ENCODE peak calls at places on chromosomes 6 and 20, in six cellular contexts. One of them, this sample, is unnamed.

GRCh38 chr6:166453651-166454050 is 70.9 kb upstream of the MPC1 start:
- DNase-seq in transverse colon: no peak
- DNase-seq in heart left ventricle: no peak
- DNase-seq in HepG2: no peak
- DNase-seq in right cardiac atrium: no peak
- DNase-seq in CD8-positive, alpha-beta T cell: no peak
- DNase-seq in this sample: no peak

GRCh38 chr6:134021396-134022122 is 30.9 kb downstream of the SLC2A12 start:
- DNase-seq in CD8-positive, alpha-beta T cell: no peak
- DNase-seq in transverse colon: no peak
- DNase-seq in heart left ventricle: no peak
- DNase-seq in right cardiac atrium: no peak
- DNase-seq in HepG2: no peak
- DNase-seq in this sample: no peak

GRCh38 chr20:60206259-60206658 is 248.0 kb downstream of the CDH26 start:
- DNase-seq in CD8-positive, alpha-beta T cell: no peak
- DNase-seq in heart left ventricle: no peak
- DNase-seq in transverse colon: no peak
- DNase-seq in right cardiac atrium: no peak
- DNase-seq in HepG2: peak
- DNase-seq in this sample: no peak

GRCh38 chr20:658731-659291 is 5.8 kb upstream of the SRXN1 start:
- DNase-seq in transverse colon: no peak
- DNase-seq in HepG2: no peak
- DNase-seq in heart left ventricle: no peak
- DNase-seq in CD8-positive, alpha-beta T cell: no peak
- DNase-seq in right cardiac atrium: no peak
- DNase-seq in this sample: no peak

GRCh38 chr20:57263767-57264150 is 2.7 kb downstream of the BMP7 start:
- DNase-seq in HepG2: no peak
- DNase-seq in transverse colon: no peak
- DNase-seq in right cardiac atrium: no peak
- DNase-seq in CD8-positive, alpha-beta T cell: no peak
- DNase-seq in heart left ventricle: no peak
- DNase-seq in this sample: no peak

GRCh38 chr20:33684533-33685327 is 1.5 kb downstream of the E2F1 start:
- DNase-seq in HepG2: no peak
- DNase-seq in transverse colon: no peak
- DNase-seq in CD8-positive, alpha-beta T cell: no peak
- DNase-seq in right cardiac atrium: peak
- DNase-seq in heart left ventricle: no peak
- DNase-seq in this sample: no peak

GRCh38 chr6:129607581-129608186 is 102.3 kb downstream of the ARHGAP18 start:
- DNase-seq in HepG2: no peak
- DNase-seq in right cardiac atrium: no peak
- DNase-seq in heart left ventricle: no peak
- DNase-seq in transverse colon: no peak
- DNase-seq in CD8-positive, alpha-beta T cell: no peak
- DNase-seq in this sample: no peak

GRCh38 chr6:63904844-63905243 is 269.2 kb downstream of the PHF3 start:
- DNase-seq in HepG2: no peak
- DNase-seq in CD8-positive, alpha-beta T cell: no peak
- DNase-seq in right cardiac atrium: no peak
- DNase-seq in transverse colon: no peak
- DNase-seq in heart left ventricle: no peak
- DNase-seq in this sample: no peak

GRCh38 chr6:69835414-69836179 is 30.8 kb upstream of the COL19A1 start:
- DNase-seq in heart left ventricle: no peak
- DNase-seq in HepG2: peak
- DNase-seq in transverse colon: no peak
- DNase-seq in right cardiac atrium: no peak
- DNase-seq in CD8-positive, alpha-beta T cell: no peak
- DNase-seq in this sample: no peak

GRCh38 chr20:62433655-62434054 is 6.3 kb upstream of the RBBP8NL start:
- DNase-seq in heart left ventricle: no peak
- DNase-seq in CD8-positive, alpha-beta T cell: no peak
- DNase-seq in transverse colon: peak
- DNase-seq in right cardiac atrium: peak
- DNase-seq in HepG2: no peak
- DNase-seq in this sample: no peak

GRCh38 chr6:138031850-138032249 is 75.4 kb downstream of the PERP start:
- DNase-seq in transverse colon: no peak
- DNase-seq in CD8-positive, alpha-beta T cell: no peak
- DNase-seq in right cardiac atrium: no peak
- DNase-seq in HepG2: no peak
- DNase-seq in heart left ventricle: no peak
- DNase-seq in this sample: no peak

GRCh38 chr6:98894810-98895209 is 52.9 kb downstream of the FBXL4 start:
- DNase-seq in right cardiac atrium: no peak
- DNase-seq in HepG2: no peak
- DNase-seq in CD8-positive, alpha-beta T cell: no peak
- DNase-seq in heart left ventricle: no peak
- DNase-seq in transverse colon: no peak
- DNase-seq in this sample: no peak

DNA sequence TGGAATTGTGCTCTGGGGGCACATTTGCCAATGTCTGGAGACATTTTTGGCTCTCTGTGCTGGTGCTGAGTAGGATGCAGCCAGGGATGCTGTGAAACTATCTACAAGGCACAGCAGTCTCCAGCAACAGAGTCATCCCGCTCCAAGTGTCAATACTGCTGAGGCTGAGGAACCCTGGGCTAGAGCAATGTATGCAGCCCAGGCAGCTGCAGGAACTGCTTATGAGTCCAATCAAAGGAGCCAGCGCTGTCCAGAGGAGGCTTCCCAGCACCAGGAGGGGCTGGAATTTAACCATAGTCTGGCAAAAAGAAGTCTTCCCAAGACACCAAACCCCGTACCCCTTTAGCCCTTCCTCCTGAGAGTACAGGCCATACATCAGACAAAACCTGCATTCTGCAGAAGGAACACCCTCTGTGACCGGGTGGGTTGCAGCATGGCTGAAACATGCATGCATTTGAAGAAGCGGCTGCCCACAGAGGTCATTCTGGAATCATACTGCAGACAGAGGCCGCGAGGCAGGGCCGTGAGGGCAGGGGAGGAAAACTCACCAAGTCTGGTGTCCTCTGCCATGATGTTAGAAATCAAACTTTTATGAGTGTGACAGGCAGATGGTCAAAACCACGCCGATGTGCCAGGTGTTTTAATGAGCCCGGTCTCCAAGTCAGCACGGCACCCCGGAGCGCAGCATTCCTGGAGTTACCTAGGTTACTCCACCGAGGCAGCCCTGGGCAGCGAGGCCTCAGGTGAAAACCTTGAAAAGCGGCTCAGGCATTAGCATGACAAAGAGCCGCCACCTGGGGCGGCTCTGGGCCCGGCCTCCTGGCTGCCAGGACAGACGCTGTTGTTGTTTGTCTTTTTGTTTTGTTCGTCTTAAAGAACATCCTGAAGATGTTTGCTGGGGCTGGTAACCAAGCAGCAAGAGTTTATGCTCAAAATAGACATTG is 255.4 kb downstream of the ERMARD start:
- DNase-seq in right cardiac atrium: no peak
- DNase-seq in transverse colon: no peak
- DNase-seq in heart left ventricle: peak
- DNase-seq in HepG2: no peak
- DNase-seq in CD8-positive, alpha-beta T cell: no peak
- DNase-seq in this sample: no peak
- H3K4me3 ChIP-seq in right cardiac atrium: no peak
- H3K4me3 ChIP-seq in transverse colon: no peak
- H3K4me3 ChIP-seq in heart left ventricle: no peak
- H3K4me3 ChIP-seq in HepG2: no peak
- H3K4me3 ChIP-seq in CD8-positive, alpha-beta T cell: no peak
- H3K4me3 ChIP-seq in this sample: no peak

DNA sequence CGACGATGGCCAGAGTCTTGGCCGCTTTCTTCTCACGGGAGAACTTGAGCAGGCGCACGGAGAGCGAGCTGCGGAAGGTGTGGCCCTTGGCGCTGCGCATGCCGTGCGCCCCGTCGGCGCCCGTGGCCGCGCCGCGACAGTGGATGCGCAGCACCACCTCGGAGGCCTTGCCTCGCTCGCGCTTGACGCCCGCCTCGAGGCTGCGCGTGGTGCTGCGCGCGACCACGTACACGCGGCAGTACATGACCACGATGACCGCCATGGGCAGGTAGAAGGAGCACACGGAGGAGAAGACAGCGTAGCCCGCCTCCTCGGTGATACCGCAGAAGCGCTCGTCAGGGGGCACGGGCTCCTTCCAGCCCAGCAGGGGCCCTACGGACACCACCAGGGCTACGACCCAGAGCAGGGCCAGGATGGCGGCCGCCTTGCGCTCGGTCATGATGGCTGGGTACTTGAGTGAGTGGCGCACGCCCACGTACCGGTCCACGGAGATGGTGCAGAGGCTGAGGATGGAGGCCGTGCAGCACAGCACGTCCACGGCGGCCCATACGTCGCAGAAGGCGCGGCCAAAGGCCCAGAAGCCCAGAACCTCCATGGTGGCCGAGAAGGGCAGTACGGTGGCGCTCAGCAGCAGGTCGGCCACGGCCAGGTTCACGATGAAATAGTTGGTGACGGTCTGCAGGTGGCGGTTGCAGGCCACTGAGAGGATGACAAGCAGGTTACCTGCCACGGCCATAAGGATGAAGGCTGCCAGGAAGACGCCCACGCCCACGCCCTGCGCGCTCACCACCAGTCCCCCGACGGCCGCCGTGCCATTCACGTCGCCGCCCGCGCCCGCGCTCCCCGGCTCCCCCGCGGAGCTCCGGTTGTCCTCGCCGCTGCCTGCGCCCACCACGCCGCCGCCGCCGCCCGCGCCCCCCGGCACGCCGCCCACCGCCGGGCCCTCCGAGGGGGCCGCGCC is 232.8 kb upstream of the RNF24 start:
- DNase-seq in heart left ventricle: peak
- DNase-seq in right cardiac atrium: no peak
- DNase-seq in transverse colon: no peak
- DNase-seq in CD8-positive, alpha-beta T cell: no peak
- DNase-seq in HepG2: no peak
- DNase-seq in this sample: no peak
- H3K4me3 ChIP-seq in heart left ventricle: no peak
- H3K4me3 ChIP-seq in right cardiac atrium: peak
- H3K4me3 ChIP-seq in transverse colon: no peak
- H3K4me3 ChIP-seq in CD8-positive, alpha-beta T cell: no peak
- H3K4me3 ChIP-seq in HepG2: no peak
- H3K4me3 ChIP-seq in this sample: peak

GRCh38 chr6:7154341-7155139 is 46.8 kb downstream of the RREB1 start:
- DNase-seq in HepG2: no peak
- DNase-seq in transverse colon: no peak
- DNase-seq in CD8-positive, alpha-beta T cell: no peak
- DNase-seq in right cardiac atrium: no peak
- DNase-seq in heart left ventricle: no peak
- DNase-seq in this sample: no peak

GRCh38 chr6:7157752-7158616 is 50.2 kb downstream of the RREB1 start:
- DNase-seq in heart left ventricle: no peak
- DNase-seq in CD8-positive, alpha-beta T cell: no peak
- DNase-seq in HepG2: no peak
- DNase-seq in transverse colon: no peak
- DNase-seq in right cardiac atrium: no peak
- DNase-seq in this sample: no peak

GRCh38 chr6:7156666-7157278 is 49.0 kb downstream of the RREB1 start:
- DNase-seq in heart left ventricle: no peak
- DNase-seq in HepG2: no peak
- DNase-seq in right cardiac atrium: no peak
- DNase-seq in transverse colon: no peak
- DNase-seq in CD8-positive, alpha-beta T cell: no peak
- DNase-seq in this sample: peak

GRCh38 chr6:7153807-7154206 is 46.0 kb downstream of the RREB1 start:
- DNase-seq in transverse colon: no peak
- DNase-seq in HepG2: no peak
- DNase-seq in CD8-positive, alpha-beta T cell: no peak
- DNase-seq in right cardiac atrium: no peak
- DNase-seq in heart left ventricle: no peak
- DNase-seq in this sample: no peak

DNA sequence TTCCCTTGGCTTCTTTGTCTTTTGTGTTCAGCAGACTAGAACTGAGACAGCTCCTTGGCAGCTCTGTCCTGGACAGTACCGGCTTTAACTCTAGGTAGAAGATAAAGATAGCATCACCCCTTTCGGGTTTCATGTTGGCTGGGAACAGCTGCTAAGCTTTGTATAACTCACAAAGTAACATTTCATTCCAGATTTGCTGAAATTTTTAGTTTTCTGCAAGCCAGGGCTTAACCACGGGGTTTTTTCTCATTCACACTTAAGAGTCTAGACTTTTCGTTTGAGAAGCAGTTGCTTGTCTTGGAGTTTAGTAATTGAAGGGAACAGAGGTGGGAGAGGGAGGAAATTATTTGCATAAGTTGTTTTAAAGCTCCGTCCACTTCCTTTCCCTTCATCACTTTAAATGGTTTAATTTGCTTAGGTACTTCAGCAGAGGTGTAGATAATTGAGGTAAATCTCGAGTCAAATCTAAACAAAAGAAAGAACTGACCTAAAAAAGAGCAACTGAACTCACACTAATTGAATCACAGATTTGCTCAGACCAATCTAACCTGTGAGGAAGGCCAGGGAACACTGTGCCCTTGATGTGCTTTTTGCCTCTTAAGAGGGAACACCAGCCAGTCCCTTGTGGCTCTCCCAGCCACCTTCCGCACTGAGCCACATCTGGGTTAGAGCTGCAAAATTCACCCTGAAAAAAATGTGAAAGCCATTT is 48.3 kb downstream of the RREB1 start:
- DNase-seq in right cardiac atrium: no peak
- DNase-seq in heart left ventricle: no peak
- DNase-seq in HepG2: no peak
- DNase-seq in CD8-positive, alpha-beta T cell: no peak
- DNase-seq in transverse colon: no peak
- DNase-seq in this sample: no peak
- H3K4me3 ChIP-seq in right cardiac atrium: no peak
- H3K4me3 ChIP-seq in heart left ventricle: no peak
- H3K4me3 ChIP-seq in HepG2: no peak
- H3K4me3 ChIP-seq in CD8-positive, alpha-beta T cell: no peak
- H3K4me3 ChIP-seq in transverse colon: no peak
- H3K4me3 ChIP-seq in this sample: no peak

GRCh38 chr20:9594284-9594875 is 80.0 kb downstream of the LAMP5 start:
- DNase-seq in CD8-positive, alpha-beta T cell: no peak
- DNase-seq in right cardiac atrium: no peak
- DNase-seq in HepG2: peak
- DNase-seq in heart left ventricle: no peak
- DNase-seq in transverse colon: no peak
- DNase-seq in this sample: no peak

GRCh38 chr20:9591080-9591479 is 76.7 kb downstream of the LAMP5 start:
- DNase-seq in HepG2: no peak
- DNase-seq in right cardiac atrium: no peak
- DNase-seq in CD8-positive, alpha-beta T cell: no peak
- DNase-seq in heart left ventricle: no peak
- DNase-seq in transverse colon: no peak
- DNase-seq in this sample: no peak

GRCh38 chr20:9592419-9592818 is 78.0 kb downstream of the LAMP5 start:
- DNase-seq in heart left ventricle: no peak
- DNase-seq in transverse colon: no peak
- DNase-seq in right cardiac atrium: no peak
- DNase-seq in HepG2: no peak
- DNase-seq in CD8-positive, alpha-beta T cell: no peak
- DNase-seq in this sample: no peak

GRCh38 chr20:9590189-9590588 is 75.8 kb downstream of the LAMP5 start:
- DNase-seq in right cardiac atrium: no peak
- DNase-seq in transverse colon: no peak
- DNase-seq in heart left ventricle: no peak
- DNase-seq in CD8-positive, alpha-beta T cell: no peak
- DNase-seq in HepG2: no peak
- DNase-seq in this sample: no peak
- H3K4me3 ChIP-seq in right cardiac atrium: no peak
- H3K4me3 ChIP-seq in transverse colon: no peak
- H3K4me3 ChIP-seq in heart left ventricle: no peak
- H3K4me3 ChIP-seq in CD8-positive, alpha-beta T cell: no peak
- H3K4me3 ChIP-seq in HepG2: no peak
- H3K4me3 ChIP-seq in this sample: no peak

This sample was measured in lower lobe of right lung.